ENCODE peak calls at places on chromosome 5, in four cellular contexts. H is HepG2, C is K562, S is GM12878. Y is an unnamed sample.

GRCh38 chr5:13567819-13568218 is 376.7 kb downstream of the DNAH5 start:
- DNase-seq in H (no peak), C (no peak), S (no peak), Y (peak; percentile 27)

GRCh38 chr5:123371575-123372179 is 51.5 kb downstream of the CEP120 start:
- DNase-seq in H (peak; percentile 22), C (peak; percentile 41), S (no peak), Y (peak; percentile 7)

GRCh38 chr5:79699766-79700400 is 10.2 kb downstream of the CMYA5 start:
- DNase-seq in H (no peak), C (no peak), S (no peak), Y (no peak)

GRCh38 chr5:35229076-35230042 is 928 bp downstream of the PRLR start:
- DNase-seq in H (peak; percentile 58), C (no peak), S (no peak), Y (peak; percentile 23)

GRCh38 chr5:62969409-62970120 is 390.9 kb downstream of the LRRC70 start:
- DNase-seq in H (no peak), C (no peak), S (no peak), Y (no peak)

GRCh38 chr5:178777557-178777956 is 47.1 kb upstream of the ZNF354A start:
- DNase-seq in H (no peak), C (no peak), S (no peak), Y (no peak)

GRCh38 chr5:54644226-54644625 is 126.7 kb downstream of the SNX18 start:
- DNase-seq in H (no peak), C (no peak), S (no peak), Y (no peak)

GRCh38 chr5:1883925-1884637 is 1.4 kb upstream of the IRX4 start:
- DNase-seq in H (no peak), C (no peak), S (no peak), Y (no peak)

GRCh38 chr5:107567901-107568671 is 102.7 kb downstream of the EFNA5 start:
- DNase-seq in H (no peak), C (no peak), S (peak; percentile 63), Y (no peak)

GRCh38 chr5:113020461-113021273 is 44.1 kb downstream of the DCP2 start:
- DNase-seq in H (peak; percentile 90), C (no peak), S (no peak), Y (no peak)

GRCh38 chr5:89060768-89061167 is 177.8 kb upstream of the MEF2C start:
- DNase-seq in H (no peak), C (no peak), S (no peak), Y (no peak)

GRCh38 chr5:172616730-172617129 is 24.3 kb upstream of the NEURL1B start:
- DNase-seq in H (no peak), C (no peak), S (no peak), Y (no peak)

GRCh38 chr5:146284016-146284415 is 54.6 kb upstream of the POU4F3 start:
- DNase-seq in H (no peak), C (no peak), S (no peak), Y (no peak)

GRCh38 chr5:170020423-170020822 is 40.1 kb upstream of the INSYN2B start:
- DNase-seq in H (no peak), C (no peak), S (no peak), Y (no peak)

GRCh38 chr5:43270686-43271085 is 42.5 kb downstream of the HMGCS1 start:
- DNase-seq in H (no peak), C (peak; percentile 19), S (no peak), Y (no peak)

GRCh38 chr5:81757404-81757803 is 6.5 kb upstream of the SSBP2 start:
- DNase-seq in H (no peak), C (no peak), S (no peak), Y (no peak)

GRCh38 chr5:172594431-172594830 is 46.6 kb upstream of the NEURL1B start:
- DNase-seq in H (no peak), C (no peak), S (no peak), Y (no peak)

GRCh38 chr5:60076746-60077145 is 183.2 kb upstream of the PDE4D start:
- DNase-seq in H (no peak), C (no peak), S (no peak), Y (no peak)

GRCh38 chr5:142684508-142685031 is 1.3 kb downstream of the FGF1 start:
- DNase-seq in H (no peak), C (no peak), S (no peak), Y (no peak)

GRCh38 chr5:35183243-35183955 is 46.9 kb downstream of the PRLR start:
- DNase-seq in H (peak; percentile 65), C (peak; percentile 45), S (peak; percentile 27), Y (peak; percentile 6)

GRCh38 chr5:2582106-2582505 is 169.4 kb downstream of the IRX2 start:
- DNase-seq in H (no peak), C (no peak), S (no peak), Y (no peak)

GRCh38 chr5:10289991-10290390 is 17.7 kb downstream of the CMBL start:
- DNase-seq in H (no peak), C (no peak), S (no peak), Y (no peak)

GRCh38 chr5:176740131-176740701 is 70.1 kb upstream of the UNC5A start:
- DNase-seq in H (no peak), C (no peak), S (no peak), Y (no peak)

GRCh38 chr5:99449786-99450185 is 521.0 kb upstream of the CHD1 start:
- DNase-seq in H (no peak), C (no peak), S (no peak), Y (no peak)

GRCh38 chr5:54311178-54311811 is 922 bp upstream of the ARL15 start:
- DNase-seq in H (no peak), C (peak; percentile 51), S (no peak), Y (peak; percentile 6)

GRCh38 chr5:168274416-168274815 is 17.0 kb upstream of the WWC1 start:
- DNase-seq in H (no peak), C (no peak), S (no peak), Y (no peak)

GRCh38 chr5:125829349-125829748 is 593.9 kb upstream of the GRAMD2B start:
- DNase-seq in H (no peak), C (no peak), S (no peak), Y (no peak)

GRCh38 chr5:80569086-80569960 is 757 bp downstream of the ANKRD34B start:
- DNase-seq in H (no peak), C (no peak), S (no peak), Y (no peak)

GRCh38 chr5:166370928-166371690 is 1920.3 kb upstream of the WWC1 start:
- DNase-seq in H (no peak), C (no peak), S (no peak), Y (no peak)

GRCh38 chr5:16669776-16670175 is 53.0 kb upstream of the RETREG1 start:
- DNase-seq in H (no peak), C (no peak), S (no peak), Y (no peak)

DNA sequence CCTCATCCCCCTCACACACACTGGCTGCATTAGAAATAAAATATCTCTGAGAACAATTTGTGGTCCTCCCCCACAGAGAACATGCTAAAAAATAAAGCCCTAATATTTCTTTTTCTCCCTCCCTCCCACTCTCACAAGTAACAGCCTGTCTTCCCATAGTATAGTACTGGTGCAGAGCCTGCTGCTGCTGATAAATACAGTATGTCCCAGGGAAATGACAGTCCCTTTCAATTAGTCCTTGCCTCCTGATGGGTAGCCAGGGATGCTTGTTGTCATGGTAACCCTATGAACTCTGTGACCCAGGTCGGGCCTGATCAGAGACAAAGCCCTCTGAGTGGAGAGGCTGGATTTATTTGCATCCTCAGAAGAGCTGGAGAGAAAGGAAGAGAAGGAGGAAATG is 261.0 kb downstream of the FAM114A2 start:
- DNase-seq in H (no peak), C (no peak), S (no peak), Y (no peak)
- TF ChIP-seq CHD2 in H (no peak), C (no peak), S (no peak), Y (no peak)

GRCh38 chr5:115170128-115170923 is 618 bp upstream of the TRIM36 start:
- DNase-seq in H (no peak), C (peak; percentile 29), S (no peak), Y (no peak)
- TF ChIP-seq BHLHE40 in H (no peak), C (no peak), S (no peak), Y (no peak)

DNA sequence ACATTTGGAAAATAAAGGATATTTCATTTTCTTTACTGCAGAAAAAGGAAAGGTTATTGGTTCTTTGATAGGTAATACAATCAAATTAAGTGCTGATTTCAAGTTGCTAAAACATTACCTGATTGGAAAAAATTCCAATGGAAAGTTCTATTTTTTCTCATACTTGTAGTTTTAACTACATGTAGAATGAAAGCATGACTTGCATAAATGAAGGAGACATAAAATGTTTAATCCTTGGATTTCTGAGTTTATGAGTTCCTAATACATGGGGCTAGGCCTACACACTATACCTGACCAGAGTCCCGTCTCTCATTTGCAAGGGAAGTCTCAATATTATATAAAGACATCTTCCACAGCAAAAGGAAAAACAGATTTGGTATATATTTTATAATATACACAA is 5.2 kb upstream of the MEIKIN start:
- DNase-seq in H (no peak), C (no peak), S (no peak), Y (no peak)
- TF ChIP-seq CHD2 in H (no peak), C (no peak), S (no peak), Y (no peak)

DNA sequence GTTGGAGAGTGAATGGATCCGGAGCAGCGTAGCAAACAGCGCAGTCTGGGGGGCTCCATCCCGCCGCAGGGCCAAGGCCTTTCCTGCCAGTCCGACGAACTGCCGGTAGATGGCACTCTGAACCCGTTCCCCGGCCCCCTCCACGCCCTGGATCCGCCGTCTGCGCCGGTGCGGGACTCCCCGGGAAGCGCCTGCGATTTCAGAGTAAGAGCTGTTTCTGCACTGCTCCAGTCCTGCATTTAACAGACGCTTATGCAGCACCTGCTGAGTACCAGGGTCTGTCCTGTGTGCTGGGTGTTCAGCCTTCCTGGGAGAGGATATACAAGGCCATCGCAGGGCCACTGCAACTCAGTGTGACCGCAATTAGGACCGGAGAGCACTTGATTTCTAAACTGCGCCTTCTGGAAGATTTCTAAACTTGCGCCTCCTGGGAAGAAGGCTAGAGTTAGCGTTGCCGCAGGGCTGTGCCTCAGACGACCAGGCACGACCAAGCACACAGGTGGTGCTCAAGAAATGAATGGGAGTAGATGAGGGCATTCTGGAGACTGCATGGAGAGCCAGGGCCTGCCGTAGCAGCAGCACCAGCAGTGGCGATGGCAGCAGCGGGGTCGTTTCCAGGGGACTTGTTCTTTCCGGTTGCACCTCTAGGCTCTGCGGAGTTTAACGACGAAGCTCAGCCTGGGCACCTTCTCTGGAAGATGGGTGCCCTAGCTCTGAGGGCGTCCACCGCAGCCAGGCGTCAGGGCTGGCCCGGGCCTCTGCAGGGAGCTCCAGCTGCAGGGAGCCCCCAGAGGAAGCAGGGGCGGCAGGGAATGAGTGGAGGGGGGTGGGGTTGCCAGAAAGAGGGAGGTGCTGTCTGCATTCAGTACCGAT is 14.3 kb upstream of the TIFAB start:
- DNase-seq in H (peak; percentile 40), C (peak; percentile 81), S (no peak), Y (peak; percentile 61)
- TF ChIP-seq BHLHE40 in H (no peak), C (no peak), S (no peak), Y (no peak)

GRCh38 chr5:410911-411517 is 32.0 kb upstream of the EXOC3 start:
- DNase-seq in H (no peak), C (no peak), S (no peak), Y (no peak)

GRCh38 chr5:415928-416635 is 26.9 kb upstream of the EXOC3 start:
- DNase-seq in H (peak; percentile 38), C (no peak), S (no peak), Y (no peak)

GRCh38 chr5:407801-408268 is 35.1 kb upstream of the EXOC3 start:
- DNase-seq in H (no peak), C (no peak), S (no peak), Y (no peak)

GRCh38 chr5:407051-407450 is 35.9 kb upstream of the EXOC3 start:
- DNase-seq in H (no peak), C (no peak), S (no peak), Y (no peak)

GRCh38 chr5:411728-412127 is 31.2 kb upstream of the EXOC3 start:
- DNase-seq in H (no peak), C (no peak), S (no peak), Y (no peak)
- TF ChIP-seq CHD2 in H (no peak), C (no peak), S (no peak), Y (no peak)